ENCODE peak calls at places on chromosomes 11 and 22, in seven cellular contexts. Q is COR-L47; D is HFFc6; N is LoVo; R is psoas muscle; K is stimulated activated CD4-positive, alpha-beta T cell treated with anti-CD3 and anti-CD28 coated beads, Interleukin-15, amount 100 ng/mL, for 24 hours; A is iPS-NIHi11. T is an unnamed sample.

GRCh38 chr22:45144928-45145327 is 18.8 kb upstream of the NUP50 start:
- DNase-seq in K (no peak), R (no peak), D (no peak), Q (no peak), A (no peak), N (no peak), T (no peak)

GRCh38 chr11:114813216-114813615 is 134.9 kb downstream of the NXPE2 start:
- DNase-seq in N (no peak), K (no peak), R (no peak), A (no peak), Q (peak), D (no peak), T (no peak)

GRCh38 chr11:108135845-108136599 is 14.7 kb downstream of the ACAT1 start:
- DNase-seq in A (no peak), Q (no peak), D (peak), K (peak), N (no peak), R (no peak), T (peak)

GRCh38 chr11:73227571-73228211 is 9.6 kb downstream of the P2RY2 start:
- DNase-seq in N (peak), D (no peak), A (peak), K (no peak), Q (peak), R (peak), T (no peak)

GRCh38 chr11:110409174-110409573 is 20.6 kb upstream of the FDX1 start:
- DNase-seq in A (no peak), Q (no peak), D (no peak), K (no peak), R (no peak), N (no peak), T (peak)

GRCh38 chr11:29405305-29405704 is 611.5 kb downstream of the KCNA4 start:
- DNase-seq in D (no peak), Q (no peak), N (no peak), K (no peak), R (no peak), A (no peak), T (no peak)

GRCh38 chr11:88384004-88384677 is 46.6 kb upstream of the CTSC start:
- DNase-seq in N (no peak), A (no peak), Q (no peak), R (no peak), D (peak), K (no peak), T (no peak)

GRCh38 chr22:36144886-36145541 is 15.5 kb downstream of the APOL3 start:
- DNase-seq in D (peak), Q (peak), N (no peak), K (peak), R (peak), A (peak), T (peak)

GRCh38 chr11:42093541-42093940 is 634.1 kb upstream of the LRRC4C start:
- DNase-seq in N (no peak), A (no peak), R (no peak), K (no peak), Q (no peak), D (no peak), T (no peak)

GRCh38 chr11:120168960-120169681 is 31.2 kb upstream of the TRIM29 start:
- DNase-seq in Q (peak), A (peak), K (peak), R (peak), N (peak), D (no peak), T (peak)

GRCh38 chr11:129695543-129696308 is 119.9 kb upstream of the TMEM45B start:
- DNase-seq in N (peak), K (peak), A (peak), D (no peak), R (peak), Q (peak), T (no peak)

GRCh38 chr11:14499560-14500180 is at the start of gene COPB1:
- DNase-seq in K (peak), Q (peak), A (peak), D (peak), N (peak), R (peak), T (peak)

GRCh38 chr22:43081968-43082367 is 7.2 kb downstream of the TTLL1 start:
- DNase-seq in N (no peak), Q (no peak), A (no peak), R (no peak), D (no peak), K (no peak), T (no peak)

GRCh38 chr11:122933434-122933833 is 48.2 kb downstream of the BSX start:
- DNase-seq in A (no peak), N (no peak), Q (no peak), R (no peak), D (no peak), K (no peak), T (peak)

GRCh38 chr11:133945087-133945974 is 11.4 kb downstream of the IGSF9B start:
- DNase-seq in Q (no peak), N (peak), D (no peak), R (no peak), K (peak), A (no peak), T (no peak)

GRCh38 chr22:32780726-32781310 is 20.7 kb upstream of the TIMP3 start:
- DNase-seq in N (no peak), K (no peak), R (no peak), D (no peak), Q (no peak), A (no peak), T (no peak)

GRCh38 chr11:57566035-57566504 is 1.4 kb downstream of the UBE2L6 start:
- DNase-seq in D (peak), A (no peak), K (peak), Q (no peak), N (peak), R (no peak), T (peak)

GRCh38 chr11:106989056-106989455 is 29.2 kb downstream of the GUCY1A2 start:
- DNase-seq in D (peak), N (no peak), Q (no peak), K (no peak), A (no peak), R (no peak), T (no peak)

GRCh38 chr11:113073290-113073953 is 112.2 kb downstream of the NCAM1 start:
- DNase-seq in Q (no peak), A (no peak), D (no peak), R (no peak), N (no peak), K (no peak), T (no peak)

GRCh38 chr11:48108231-48109045 is 108.2 kb upstream of the OR4B1 start:
- DNase-seq in D (no peak), N (no peak), K (no peak), R (no peak), A (no peak), Q (no peak), T (no peak)

GRCh38 chr11:123174196-123175183 is 20.6 kb downstream of the CLMP start:
- DNase-seq in Q (no peak), K (no peak), D (peak), A (no peak), N (no peak), R (peak), T (peak)

T was measured in fibroblast of gingiva.